ENCODE peak calls at places on chromosomes 5 and 9, in four cellular contexts. W is ELR; V is NCI-H1105; M is central memory CD4-positive, alpha-beta T cell. K is an unnamed sample.

GRCh38 chr5:17157294-17157693 is 60.1 kb upstream of the BASP1 start:
- DNase-seq in M (no peak), V (no peak), W (peak), K (no peak)

GRCh38 chr5:38601843-38602424 is 45.5 kb upstream of the LIFR start:
- DNase-seq in W (peak), V (no peak), M (no peak), K (no peak)

GRCh38 chr9:96419691-96419969 is 1.5 kb upstream of the ZNF367 start:
- DNase-seq in V (no peak), W (no peak), M (no peak), K (no peak)

GRCh38 chr5:77558266-77558665 is 66.2 kb upstream of the WDR41 start:
- DNase-seq in M (no peak), W (no peak), V (no peak), K (peak)

GRCh38 chr5:39190311-39191102 is 28.9 kb downstream of the FYB1 start:
- DNase-seq in V (no peak), W (no peak), M (no peak), K (no peak)

GRCh38 chr9:130541533-130541932 is 37.8 kb upstream of the FUBP3 start:
- DNase-seq in W (no peak), M (no peak), V (no peak), K (no peak)

GRCh38 chr9:78595200-78595945 is 298.4 kb downstream of the PSAT1 start:
- DNase-seq in M (no peak), W (no peak), V (no peak), K (no peak)

GRCh38 chr5:1975406-1975715 is 92.6 kb upstream of the IRX4 start:
- DNase-seq in V (peak), M (no peak), W (no peak), K (no peak)

GRCh38 chr5:106258591-106259125 is 1412.1 kb downstream of the EFNA5 start:
- DNase-seq in M (no peak), V (no peak), W (peak), K (no peak)

GRCh38 chr5:169873642-169874041 is 106.7 kb downstream of the INSYN2B start:
- DNase-seq in M (no peak), W (no peak), V (no peak), K (no peak)

GRCh38 chr5:116137544-116138378 is 52.9 kb downstream of the COMMD10 start:
- DNase-seq in W (peak), V (peak), M (peak), K (peak)

K was measured in nephron progenitor cell.